ENCODE peak calls at places on chromosomes 16 and 17, in six cellular contexts. O, K, A, W, Y and B are unnamed samples.
A peak's percentile ranks its signal among the peaks of the same experiment; 100 is the strongest.

GRCh38 chr17:73045722-73046121 is 46.8 kb downstream of the SLC39A11 start:
- DNase-seq in O (no peak), K (no peak), A (no peak), W (no peak), Y (no peak), B (no peak)

GRCh38 chr16:1794221-1794871 is 841 bp upstream of the IGFALS start:
- DNase-seq in O (no peak), K (no peak), A (no peak), W (no peak), Y (no peak), B (no peak)

GRCh38 chr17:17376362-17376761 is 73.2 kb downstream of the NT5M start:
- DNase-seq in O (no peak), K (no peak), A (no peak), W (no peak), Y (no peak), B (no peak)

GRCh38 chr16:85759631-85760419 is 8.9 kb upstream of the C16orf74 start:
- DNase-seq in O (no peak), K (no peak), A (no peak), W (peak; percentile 84), Y (no peak), B (no peak)

GRCh38 chr16:74726736-74727135 is 26.1 kb upstream of the MLKL start:
- DNase-seq in O (no peak), K (no peak), A (no peak), W (peak; percentile 48), Y (no peak), B (no peak)

GRCh38 chr17:19785854-19786253 is 37.8 kb upstream of the ALDH3A1 start:
- DNase-seq in O (no peak), K (no peak), A (no peak), W (peak; percentile 49), Y (no peak), B (no peak)

GRCh38 chr17:37701424-37702020 is 43.3 kb downstream of the HNF1B start:
- DNase-seq in O (no peak), K (no peak), A (no peak), W (peak; percentile 74), Y (no peak), B (no peak)

GRCh38 chr16:13829712-13830304 is 90.1 kb upstream of the ERCC4 start:
- DNase-seq in O (no peak), K (no peak), A (no peak), W (no peak), Y (no peak), B (no peak)

GRCh38 chr16:69929480-69929879 is 21.7 kb upstream of the CLEC18A start:
- DNase-seq in O (no peak), K (no peak), A (no peak), W (no peak), Y (no peak), B (no peak)

GRCh38 chr17:54738496-54738895 is 162.2 kb upstream of the TOM1L1 start:
- DNase-seq in O (no peak), K (no peak), A (no peak), W (no peak), Y (no peak), B (no peak)

GRCh38 chr16:51389881-51390280 is 238.8 kb upstream of the SALL1 start:
- DNase-seq in O (no peak), K (no peak), A (no peak), W (no peak), Y (no peak), B (no peak)

GRCh38 chr16:10822702-10823101 is 4.1 kb upstream of the TVP23A start:
- DNase-seq in O (no peak), K (no peak), A (no peak), W (no peak), Y (no peak), B (no peak)

GRCh38 chr17:35684046-35684802 is 47.2 kb upstream of the RASL10B start:
- DNase-seq in O (no peak), K (no peak), A (no peak), W (no peak), Y (no peak), B (no peak)

GRCh38 chr16:57618306-57619132 is 9.9 kb upstream of the ADGRG1 start:
- DNase-seq in O (no peak), K (no peak), A (no peak), W (no peak), Y (no peak), B (no peak)

GRCh38 chr17:47604268-47604927 is 45.3 kb upstream of the KPNB1 start:
- DNase-seq in O (no peak), K (no peak), A (no peak), W (peak; percentile 80), Y (no peak), B (no peak)

GRCh38 chr17:64781394-64781793 is 119.3 kb upstream of the SMURF2 start:
- DNase-seq in O (no peak), K (no peak), A (no peak), W (peak; percentile 30), Y (no peak), B (no peak)

GRCh38 chr17:82613283-82614094 is 34.8 kb downstream of the WDR45B start:
- DNase-seq in O (no peak), K (no peak), A (no peak), W (peak; percentile 56), Y (no peak), B (no peak)

GRCh38 chr17:7854851-7855642 is at the start of gene TMEM88:
- DNase-seq in O (no peak), K (no peak), A (no peak), W (no peak), Y (no peak), B (no peak)

GRCh38 chr17:16352838-16353701 is at the start of gene CENPV:
- DNase-seq in O (peak; percentile 22), K (no peak), A (peak; percentile 39), W (peak; percentile 90), Y (peak; percentile 38), B (no peak)

GRCh38 chr17:33234930-33235685 is 58.0 kb downstream of the ASIC2 start:
- DNase-seq in O (no peak), K (peak; percentile 6), A (no peak), W (no peak), Y (peak; percentile 32), B (no peak)

GRCh38 chr17:39011907-39012468 is 44.8 kb upstream of the FBXO47 start:
- DNase-seq in O (no peak), K (no peak), A (no peak), W (no peak), Y (no peak), B (no peak)

GRCh38 chr17:73814070-73814469 is 169.8 kb upstream of the SDK2 start:
- DNase-seq in O (no peak), K (no peak), A (no peak), W (no peak), Y (no peak), B (no peak)

GRCh38 chr17:11772031-11772430 is 173.8 kb downstream of the DNAH9 start:
- DNase-seq in O (no peak), K (no peak), A (no peak), W (no peak), Y (no peak), B (no peak)

GRCh38 chr16:54987081-54987480 is 56.4 kb downstream of the IRX5 start:
- DNase-seq in O (peak; percentile 45), K (peak; percentile 11), A (no peak), W (no peak), Y (peak; percentile 42), B (no peak)

GRCh38 chr16:13997933-13998332 is 73.2 kb upstream of the MRTFB start:
- DNase-seq in O (no peak), K (no peak), A (no peak), W (no peak), Y (no peak), B (no peak)

GRCh38 chr16:23254338-23254737 is 47.8 kb upstream of the SCNN1B start:
- DNase-seq in O (no peak), K (no peak), A (no peak), W (no peak), Y (no peak), B (no peak)

GRCh38 chr16:22010902-22011301 is 3.0 kb downstream of the MOSMO start:
- DNase-seq in O (no peak), K (no peak), A (no peak), W (no peak), Y (no peak), B (no peak)

GRCh38 chr17:17170346-17170976 is 35.7 kb downstream of the PLD6 start:
- DNase-seq in O (no peak), K (no peak), A (no peak), W (no peak), Y (no peak), B (no peak)

GRCh38 chr16:86995456-86995855 is 321.7 kb downstream of the C16orf95 start:
- DNase-seq in O (no peak), K (no peak), A (no peak), W (no peak), Y (no peak), B (no peak)

GRCh38 chr17:75785770-75786538 is 1.3 kb downstream of the UNK start:
- DNase-seq in O (peak; percentile 4), K (no peak), A (no peak), W (no peak), Y (no peak), B (no peak)

GRCh38 chr17:7475764-7476422 is 3.5 kb downstream of the ZBTB4 start:
- DNase-seq in O (no peak), K (no peak), A (no peak), W (no peak), Y (no peak), B (no peak)

GRCh38 chr17:77375526-77375916 is 234.8 kb downstream of the SEC14L1 start:
- DNase-seq in O (no peak), K (no peak), A (no peak), W (no peak), Y (no peak), B (no peak)